ENCODE peak calls at places on chromosome 19, in eight cellular contexts. N is fibroblast of lung; U is stimulated activated CD8-positive, alpha-beta memory T cell treated with anti-CD3 and anti-CD28 coated beads, Interleukin-15, amount 100 ng/mL, for 1 hour; O is naive thymus-derived CD8-positive, alpha-beta T cell; A is AG08396; L is mucosa of gallbladder; C is colonic mucosa; E is adipocyte. T is an unnamed sample.

GRCh38 chr19:49098795-49099194 is 13.5 kb downstream of the SNRNP70 start:
- DNase-seq in N (no peak), L (no peak), U (no peak), E (no peak), C (no peak), A (no peak), O (no peak), T (no peak)

GRCh38 chr19:41774515-41774980 is 19.2 kb downstream of the CEACAM6 start:
- DNase-seq in N (no peak), A (no peak), L (peak; percentile 90), C (peak; percentile 88), E (no peak), U (peak; percentile 25), O (peak; percentile 75), T (no peak)

GRCh38 chr19:54014920-54015560 is 23.6 kb downstream of the CACNG6 start:
- DNase-seq in O (no peak), E (no peak), L (no peak), U (no peak), A (no peak), N (no peak), C (no peak), T (no peak)

GRCh38 chr19:51714848-51715247 is 8.9 kb downstream of the HAS1 start:
- DNase-seq in L (no peak), A (no peak), N (no peak), U (no peak), C (no peak), O (no peak), E (no peak), T (no peak)

GRCh38 chr19:35223856-35224505 is 4.6 kb downstream of the FAM187B start:
- DNase-seq in A (no peak), E (peak; percentile 1), N (no peak), U (no peak), C (no peak), O (no peak), L (no peak), T (peak; percentile 51)

GRCh38 chr19:44571830-44572661 is 41.3 kb upstream of the IGSF23 start:
- DNase-seq in N (no peak), C (no peak), O (no peak), U (no peak), A (no peak), L (no peak), E (no peak), T (no peak)

GRCh38 chr19:51339687-51340656 is 2.0 kb downstream of the VSIG10L start:
- DNase-seq in N (peak; percentile 96), O (peak; percentile 51), L (peak; percentile 99), A (peak; percentile 100), E (peak; percentile 99), C (peak; percentile 100), U (peak; percentile 84), T (peak; percentile 99)

GRCh38 chr19:13692096-13692495 is 72.2 kb upstream of the MRI1 start:
- DNase-seq in L (no peak), U (no peak), A (peak; percentile 63), N (peak; percentile 46), E (peak; percentile 25), O (no peak), C (no peak), T (peak; percentile 73)

GRCh38 chr19:480016-480855 is 16.1 kb upstream of the MADCAM1 start:
- DNase-seq in O (peak; percentile 51), E (peak; percentile 79), C (peak; percentile 78), A (peak; percentile 89), N (peak; percentile 42), L (peak; percentile 84), U (no peak), T (peak; percentile 51)

GRCh38 chr19:56748443-56748842 is 76.9 kb upstream of the ZNF835 start:
- DNase-seq in C (no peak), O (no peak), N (peak; percentile 14), A (no peak), L (peak; percentile 23), E (peak; percentile 36), U (no peak), T (peak; percentile 20)

GRCh38 chr19:48856921-48857320 is 11.5 kb downstream of the PLEKHA4 start:
- DNase-seq in O (no peak), L (no peak), A (no peak), C (no peak), N (no peak), E (no peak), U (no peak), T (no peak)

GRCh38 chr19:13243971-13244370 is 93.8 kb downstream of the IER2 start:
- DNase-seq in L (no peak), A (no peak), E (no peak), O (no peak), U (no peak), N (no peak), C (no peak), T (no peak)

GRCh38 chr19:18743281-18743825 is 47.8 kb downstream of the COMP start:
- DNase-seq in C (peak; percentile 81), O (no peak), L (peak; percentile 87), A (no peak), U (no peak), E (no peak), N (peak; percentile 79), T (peak; percentile 41)

GRCh38 chr19:5987077-5987818 is 9.3 kb upstream of the RANBP3 start:
- DNase-seq in U (peak; percentile 59), O (peak; percentile 69), E (peak; percentile 95), N (peak; percentile 81), A (peak; percentile 81), C (peak; percentile 87), L (peak; percentile 74), T (peak; percentile 85)

GRCh38 chr19:10826846-10827245 is 9.2 kb downstream of the TMED1 start:
- DNase-seq in U (no peak), N (no peak), O (no peak), L (no peak), A (no peak), E (no peak), C (no peak), T (no peak)

GRCh38 chr19:11265785-11266236 is 3.5 kb upstream of the DOCK6 start:
- DNase-seq in A (peak; percentile 47), L (peak; percentile 91), N (peak; percentile 51), C (peak; percentile 97), O (no peak), U (no peak), E (peak; percentile 9), T (peak; percentile 53)

GRCh38 chr19:40822161-40822560 is 23.2 kb downstream of the EGLN2 start:
- DNase-seq in O (no peak), A (no peak), E (no peak), C (peak; percentile 17), N (no peak), U (no peak), L (peak; percentile 9), T (no peak)